ENCODE peak calls at places on chromosomes 7 and 10, in eight cellular contexts. N, P, I, T, W, S, V and D are unnamed samples.

GRCh38 chr10:91135113-91135512 is 85.3 kb upstream of the PCGF5 start:
- DNase-seq in N (no peak), I (no peak), T (no peak), P (no peak), V (no peak), S (no peak), W (no peak), D (no peak)

GRCh38 chr7:151078233-151079040 is 2.2 kb downstream of the FASTK start:
- DNase-seq in N (no peak), I (no peak), T (no peak), W (no peak), V (no peak), S (no peak), P (no peak), D (no peak)

GRCh38 chr7:117350027-117350426 is 27.2 kb upstream of the WNT2 start:
- DNase-seq in P (no peak), V (no peak), W (no peak), T (no peak), I (peak), N (no peak), S (no peak), D (no peak)

GRCh38 chr7:51224811-51225581 is 91.6 kb downstream of the COBL start:
- DNase-seq in I (peak), P (peak), T (peak), S (no peak), V (no peak), N (no peak), W (peak), D (no peak)

GRCh38 chr7:129489491-129489890 is 12.8 kb upstream of the SMKR1 start:
- DNase-seq in P (no peak), I (no peak), S (no peak), V (no peak), W (no peak), N (no peak), T (peak), D (no peak)

GRCh38 chr7:117993377-117994003 is 120.2 kb upstream of the CTTNBP2 start:
- DNase-seq in W (peak), P (peak), T (peak), S (peak), I (peak), V (no peak), N (peak), D (no peak)

GRCh38 chr7:112112822-112113255 is 93.4 kb downstream of the DOCK4 start:
- DNase-seq in S (no peak), V (no peak), T (no peak), P (no peak), N (peak), I (no peak), W (no peak), D (peak)

GRCh38 chr10:128553755-128554154 is 427.5 kb upstream of the MKI67 start:
- DNase-seq in W (no peak), S (no peak), N (no peak), V (no peak), P (no peak), T (no peak), I (no peak), D (no peak)

GRCh38 chr10:117096559-117097201 is 41.4 kb downstream of the VAX1 start:
- DNase-seq in I (no peak), V (no peak), S (no peak), W (no peak), N (no peak), P (no peak), T (no peak), D (no peak)

GRCh38 chr10:44994752-44995530 is 5.8 kb upstream of the ZNF22 start:
- DNase-seq in V (no peak), S (no peak), T (no peak), I (no peak), P (no peak), N (no peak), W (no peak), D (no peak)

GRCh38 chr7:27159278-27160146 is 3.0 kb upstream of the HOXA7 start:
- DNase-seq in I (no peak), W (no peak), S (no peak), N (peak), V (no peak), T (no peak), P (no peak), D (no peak)

GRCh38 chr10:74072503-74072902 is 74.6 kb downstream of the VCL start:
- DNase-seq in V (no peak), S (no peak), P (no peak), W (no peak), N (no peak), T (no peak), I (peak), D (no peak)

GRCh38 chr7:139159900-139160675 is 50.6 kb upstream of the ZC3HAV1 start:
- DNase-seq in P (no peak), S (no peak), T (no peak), V (no peak), N (no peak), W (no peak), I (peak), D (no peak)

GRCh38 chr10:22420787-22421517 is 75.7 kb downstream of the SPAG6 start:
- DNase-seq in W (no peak), T (no peak), S (no peak), I (no peak), N (peak), V (no peak), P (no peak), D (no peak)

GRCh38 chr10:133249975-133250754 is 12.5 kb downstream of the VENTX start:
- DNase-seq in N (no peak), W (no peak), S (no peak), T (no peak), I (no peak), V (no peak), P (no peak), D (no peak)

GRCh38 chr10:72564596-72564995 is 61.3 kb downstream of the MICU1 start:
- DNase-seq in V (no peak), W (no peak), S (no peak), I (no peak), P (no peak), T (no peak), N (no peak), D (no peak)

DNA sequence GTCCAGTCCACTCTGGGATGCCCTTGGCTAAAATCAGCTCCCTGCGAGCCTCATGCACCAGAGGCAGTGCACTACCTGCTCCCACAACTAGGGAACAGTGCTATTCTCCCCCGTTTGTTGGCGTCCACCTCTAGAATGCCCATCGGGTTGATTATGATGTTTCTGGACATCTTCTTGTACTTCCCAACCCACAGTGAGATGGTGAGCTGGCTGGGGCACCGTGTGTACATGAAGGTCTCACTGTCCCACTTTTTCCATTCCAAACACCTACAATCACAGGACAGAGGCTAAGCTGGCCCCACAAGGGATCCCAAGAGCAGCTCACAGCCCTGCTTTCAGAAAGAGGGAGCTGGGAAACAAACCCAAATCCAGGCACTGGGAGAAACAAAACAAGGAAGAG is 126.2 kb upstream of the ZNF92 start:
- DNase-seq in N (no peak), I (no peak), W (no peak), T (no peak), S (no peak), P (no peak), V (no peak), D (no peak)
- TF ChIP-seq POLR2AphosphoS5 in N (no peak), I (no peak), W (no peak), T (no peak), S (no peak), P (no peak), V (no peak), D (no peak)

DNA sequence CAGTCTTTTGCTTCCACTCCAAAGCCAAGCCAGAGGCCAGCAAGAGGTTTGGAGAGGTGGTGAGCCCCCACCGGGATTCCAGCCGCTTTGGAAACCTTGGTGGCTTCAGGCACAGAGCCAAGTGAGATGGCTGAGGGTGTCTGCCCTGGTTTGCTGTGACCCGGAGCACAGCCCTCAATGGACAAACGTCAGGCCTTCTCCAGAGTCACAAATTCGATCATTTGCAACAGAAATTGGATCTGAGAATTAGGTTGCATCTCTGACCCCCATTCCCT is 885 bp upstream of the NKX1-2 start:
- DNase-seq in I (no peak), N (no peak), W (no peak), S (no peak), T (no peak), V (no peak), P (no peak), D (no peak)
- H3K9ac ChIP-seq in I (no peak), N (no peak), W (peak), S (no peak), T (no peak), V (no peak), P (no peak), D (no peak)

GRCh38 chr7:74183142-74183541 is 9.0 kb downstream of the EIF4H start:
- DNase-seq in P (no peak), T (no peak), S (no peak), W (no peak), N (no peak), I (no peak), V (no peak), D (no peak)

GRCh38 chr7:74180866-74181265 is 6.7 kb downstream of the EIF4H start:
- DNase-seq in V (no peak), T (no peak), I (no peak), W (no peak), S (no peak), N (no peak), P (no peak), D (no peak)

GRCh38 chr7:74182453-74183090 is 8.4 kb downstream of the EIF4H start:
- DNase-seq in N (no peak), T (no peak), I (no peak), S (no peak), V (no peak), W (no peak), P (no peak), D (no peak)

GRCh38 chr7:74179935-74180604 is 5.9 kb downstream of the EIF4H start:
- DNase-seq in N (no peak), V (no peak), T (no peak), P (no peak), S (no peak), W (no peak), I (no peak), D (no peak)

DNA sequence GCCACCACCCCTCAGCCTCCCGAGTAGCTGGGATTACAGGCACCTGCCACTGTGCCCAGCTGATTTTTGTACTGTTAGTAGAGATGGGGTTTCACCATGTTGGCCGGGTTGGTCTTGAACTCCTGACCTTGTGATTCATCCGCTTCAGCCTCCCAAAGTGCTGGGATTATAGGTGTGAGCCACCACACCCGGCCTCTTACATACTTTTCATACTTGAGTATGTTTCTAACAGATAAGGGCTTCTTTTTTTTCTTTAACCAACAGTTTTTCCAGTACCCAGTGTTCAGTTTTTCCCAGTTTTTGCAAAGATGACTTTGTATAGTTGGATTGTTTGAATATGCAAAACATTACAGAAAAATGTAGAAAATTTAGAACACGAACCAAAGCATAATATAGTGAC is 7.7 kb downstream of the EIF4H start:
- DNase-seq in S (no peak), W (no peak), V (no peak), N (no peak), T (no peak), P (no peak), I (no peak), D (no peak)
- TF ChIP-seq POLR2AphosphoS5 in S (no peak), W (no peak), V (no peak), N (no peak), T (no peak), P (no peak), I (no peak), D (no peak)

DNA sequence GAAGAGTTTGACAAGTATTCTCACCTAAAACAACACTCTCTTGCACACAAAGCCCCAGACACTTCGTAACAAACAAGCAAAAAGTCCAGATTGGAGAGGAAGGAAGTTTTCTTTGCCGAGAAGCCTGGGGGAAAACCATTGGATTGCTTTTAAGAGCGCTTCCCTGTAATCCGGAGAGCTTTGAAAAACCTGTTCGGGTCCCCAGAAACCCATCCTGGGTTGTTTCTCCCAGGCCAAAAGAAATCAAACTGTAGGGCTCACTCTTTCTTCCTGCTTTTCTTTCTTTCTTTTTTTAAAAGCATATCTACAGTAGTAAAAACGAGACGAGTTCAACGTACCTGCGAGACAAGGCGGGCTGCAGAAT is 655 bp downstream of the SP8 start:
- DNase-seq in I (no peak), P (no peak), W (no peak), S (peak), N (no peak), V (no peak), T (no peak), D (no peak)
- H3K9ac ChIP-seq in I (peak), P (peak), W (peak), S (no peak), N (peak), V (no peak), T (no peak), D (no peak)

GRCh38 chr10:10807106-10807505 is 210.6 kb upstream of the CELF2 start:
- DNase-seq in W (no peak), I (no peak), N (no peak), T (no peak), V (no peak), P (no peak), S (no peak), D (no peak)

GRCh38 chr10:10803273-10803672 is 214.4 kb upstream of the CELF2 start:
- DNase-seq in V (no peak), S (no peak), P (no peak), N (no peak), W (no peak), T (no peak), I (no peak), D (no peak)

GRCh38 chr10:10804061-10804460 is 213.6 kb upstream of the CELF2 start:
- DNase-seq in T (no peak), W (no peak), V (no peak), P (no peak), S (no peak), I (no peak), N (no peak), D (no peak)

DNA sequence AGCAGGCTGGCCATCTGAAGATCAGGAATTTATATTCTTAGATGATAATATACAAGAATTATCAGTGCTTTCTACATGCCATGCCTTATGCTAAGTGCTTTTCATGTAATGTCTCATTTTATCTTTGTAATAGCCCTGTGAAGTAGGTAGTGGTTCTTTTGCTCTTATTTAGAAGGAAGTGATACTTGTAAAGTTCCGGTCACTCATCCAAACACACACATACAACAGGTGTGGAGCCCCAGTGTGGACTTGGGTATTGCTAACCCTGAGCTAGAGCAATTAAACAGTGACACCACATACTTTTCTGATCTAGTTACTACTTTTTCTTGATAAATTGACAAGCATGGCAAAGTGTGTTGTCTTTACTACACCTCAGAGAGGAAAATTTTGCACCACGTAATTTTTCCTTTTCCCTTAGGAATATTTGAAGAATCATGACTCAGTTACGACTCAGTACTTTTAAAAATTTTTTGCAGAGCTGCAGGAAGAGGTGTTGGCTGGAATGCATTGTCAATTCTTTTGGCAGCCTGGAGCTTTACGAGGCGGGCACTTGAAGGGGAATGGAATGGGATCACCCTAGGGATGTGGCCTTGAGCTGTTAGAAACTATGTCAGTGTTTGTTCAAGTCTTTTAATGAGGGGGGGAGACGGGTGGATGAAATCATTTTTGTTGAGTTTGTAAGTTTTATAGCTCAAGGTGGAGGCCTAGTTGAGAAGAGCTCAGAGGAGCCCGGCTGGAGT is 212.5 kb upstream of the CELF2 start:
- DNase-seq in N (peak), S (no peak), P (no peak), I (no peak), V (no peak), W (no peak), T (peak), D (no peak)
- TF ChIP-seq POLR2AphosphoS5 in N (peak), S (no peak), P (no peak), I (no peak), V (no peak), W (no peak), T (no peak), D (no peak)

DNA sequence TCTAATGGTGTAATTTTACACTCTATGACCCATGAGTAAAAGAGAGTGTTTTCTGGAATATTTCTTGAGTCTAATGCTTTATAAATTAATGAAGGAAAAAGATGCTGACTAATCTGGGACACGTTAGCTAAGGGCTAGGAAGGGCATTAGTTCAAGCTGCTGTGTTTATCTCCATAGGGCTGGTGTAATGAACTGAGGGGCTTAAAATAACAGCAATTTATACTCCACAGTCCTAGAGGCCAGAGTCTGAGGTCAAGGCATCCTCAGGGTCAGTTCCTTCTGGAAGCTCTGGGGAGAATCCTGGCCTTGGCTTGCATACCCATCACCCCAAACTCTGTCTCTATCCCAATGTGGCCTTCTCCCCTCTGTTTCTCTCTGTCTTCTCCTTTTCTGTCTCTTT is 105.2 kb upstream of the PFKP start:
- DNase-seq in T (no peak), P (no peak), S (no peak), I (no peak), V (no peak), N (no peak), W (no peak), D (no peak)
- H3K9ac ChIP-seq in T (no peak), P (no peak), S (no peak), I (no peak), V (no peak), N (no peak), W (no peak), D (no peak)

GRCh38 chr7:28573059-28573553 is 160.8 kb downstream of the CREB5 start:
- DNase-seq in S (peak), W (no peak), I (no peak), P (no peak), N (peak), T (peak), V (no peak), D (no peak)

GRCh38 chr7:28570970-28571288 is 158.6 kb downstream of the CREB5 start:
- DNase-seq in T (peak), S (no peak), I (no peak), V (no peak), P (no peak), N (no peak), W (no peak), D (no peak)

GRCh38 chr7:28571405-28571804 is 159.1 kb downstream of the CREB5 start:
- DNase-seq in I (no peak), W (no peak), N (no peak), P (no peak), V (no peak), S (no peak), T (no peak), D (no peak)

GRCh38 chr7:28573751-28574295 is 161.5 kb downstream of the CREB5 start:
- DNase-seq in S (peak), N (no peak), W (no peak), T (no peak), P (no peak), V (no peak), I (no peak), D (no peak)

GRCh38 chr7:28572321-28573058 is 160.2 kb downstream of the CREB5 start:
- DNase-seq in W (no peak), N (no peak), S (peak), P (no peak), T (no peak), V (no peak), I (no peak), D (no peak)
- TF ChIP-seq POLR2AphosphoS5 in W (no peak), N (no peak), S (no peak), P (no peak), T (no peak), V (no peak), I (no peak), D (no peak)